ENCODE peak calls at places on chromosomes 13 and 19, in eight cellular contexts. G is T-cell, H is NB4, N is RWPE1, J is psoas muscle, C is COR-L47, E is HTR-8/SVneo, I is nucleus accumbens. L is an unnamed sample.

GRCh38 chr19:54478677-54479266 is 5.7 kb upstream of the CDC42EP5 start:
- DNase-seq in G (no peak), H (peak; percentile 53), N (no peak), J (no peak), C (peak; percentile 38), E (peak; percentile 36), I (no peak), L (peak; percentile 51)

GRCh38 chr13:90547272-90547790 is 800.2 kb upstream of the MIR17HG start:
- DNase-seq in G (no peak), H (no peak), N (no peak), J (no peak), C (no peak), E (no peak), I (no peak), L (no peak)

GRCh38 chr19:50312967-50313811 is 16.0 kb downstream of the KCNC3 start:
- DNase-seq in G (no peak), H (no peak), N (no peak), J (no peak), C (no peak), E (no peak), I (no peak), L (no peak)

GRCh38 chr19:51511353-51511752 is 9.8 kb upstream of the SIGLEC12 start:
- DNase-seq in G (no peak), H (peak; percentile 50), N (no peak), J (no peak), C (no peak), E (no peak), I (no peak), L (no peak)

GRCh38 chr19:48319647-48320537 is 5.5 kb upstream of the EMP3 start:
- DNase-seq in G (peak; percentile 73), H (peak; percentile 93), N (peak; percentile 76), J (peak; percentile 82), C (peak; percentile 76), E (peak; percentile 73), I (peak; percentile 64), L (peak; percentile 83)

GRCh38 chr19:30516586-30516985 is 144.4 kb downstream of the ZNF536 start:
- DNase-seq in G (no peak), H (no peak), N (no peak), J (no peak), C (no peak), E (no peak), I (no peak), L (no peak)

GRCh38 chr13:50678464-50679162 is 164.9 kb downstream of the DLEU7 start:
- DNase-seq in G (no peak), H (peak; percentile 73), N (no peak), J (no peak), C (no peak), E (peak; percentile 9), I (no peak), L (peak; percentile 76)

GRCh38 chr13:109569938-109570711 is 216.3 kb downstream of the IRS2 start:
- DNase-seq in G (peak; percentile 28), H (peak; percentile 19), N (no peak), J (no peak), C (no peak), E (no peak), I (no peak), L (no peak)

GRCh38 chr13:50476579-50476978 is 366.9 kb downstream of the DLEU7 start:
- DNase-seq in G (no peak), H (no peak), N (no peak), J (no peak), C (no peak), E (no peak), I (no peak), L (no peak)

GRCh38 chr13:34419025-34419424 is 523.0 kb upstream of the NBEA start:
- DNase-seq in G (no peak), H (no peak), N (no peak), J (no peak), C (peak; percentile 46), E (no peak), I (no peak), L (no peak)

L was measured in AG20443.